ENCODE peak calls at places on chromosomes 13 and 19, in four cellular contexts. J, D, U and F are unnamed samples.

GRCh38 chr19:16258440-16258903 is 60.8 kb downstream of the AP1M1 start:
- DNase-seq in J (peak; percentile 86), D (no peak), U (peak; percentile 50), F (no peak)

GRCh38 chr13:73223372-73223781 is 164.6 kb downstream of the KLF5 start:
- DNase-seq in J (no peak), D (no peak), U (no peak), F (no peak)

GRCh38 chr13:29543230-29544215 is 52.0 kb downstream of the SLC7A1 start:
- DNase-seq in J (no peak), D (no peak), U (no peak), F (no peak)

GRCh38 chr19:5394907-5395505 is 54.4 kb upstream of the PTPRS start:
- DNase-seq in J (no peak), D (no peak), U (no peak), F (no peak)

GRCh38 chr13:30241537-30241936 is 65.8 kb downstream of the KATNAL1 start:
- DNase-seq in J (no peak), D (no peak), U (no peak), F (no peak)

GRCh38 chr13:98273824-98274786 is 97.0 kb upstream of the RNF113B start:
- DNase-seq in J (no peak), D (no peak), U (no peak), F (no peak)

GRCh38 chr13:79626924-79627323 is 146.0 kb downstream of the NDFIP2 start:
- DNase-seq in J (no peak), D (no peak), U (no peak), F (no peak)

GRCh38 chr19:32308436-32309077 is 36.9 kb upstream of the ZNF507 start:
- DNase-seq in J (no peak), D (no peak), U (no peak), F (no peak)

GRCh38 chr19:41362143-41362847 is 1.7 kb downstream of the B9D2 start:
- DNase-seq in J (no peak), D (no peak), U (no peak), F (no peak)

GRCh38 chr19:40798997-40799557 is at the start of gene EGLN2:
- DNase-seq in J (no peak), D (no peak), U (no peak), F (no peak)

GRCh38 chr13:74641586-74641985 is 507.4 kb upstream of the KLF12 start:
- DNase-seq in J (no peak), D (no peak), U (no peak), F (no peak)

GRCh38 chr13:75635101-75635620 is 969 bp upstream of the LMO7 start:
- DNase-seq in J (no peak), D (peak; percentile 5), U (peak; percentile 16), F (no peak)

GRCh38 chr19:39411832-39412099 is 703 bp upstream of the PLEKHG2 start:
- DNase-seq in J (peak; percentile 95), D (peak; percentile 86), U (peak; percentile 96), F (peak; percentile 90)

GRCh38 chr13:20401958-20402856 is 123.5 kb downstream of the CRYL1 start:
- DNase-seq in J (no peak), D (no peak), U (no peak), F (no peak)

GRCh38 chr13:28415994-28416411 is 78.9 kb downstream of the FLT1 start:
- DNase-seq in J (no peak), D (no peak), U (no peak), F (no peak)

GRCh38 chr19:38792250-38793111 is 3.5 kb downstream of the LGALS7B start:
- DNase-seq in J (peak; percentile 78), D (no peak), U (peak; percentile 44), F (no peak)

GRCh38 chr13:62336507-62336906 is 920.9 kb upstream of the PCDH20 start:
- DNase-seq in J (no peak), D (no peak), U (no peak), F (no peak)

GRCh38 chr13:62331384-62331783 is 915.7 kb upstream of the PCDH20 start:
- DNase-seq in J (no peak), D (no peak), U (no peak), F (no peak)

GRCh38 chr13:62337109-62337880 is 921.6 kb upstream of the PCDH20 start:
- DNase-seq in J (no peak), D (no peak), U (no peak), F (no peak)

DNA sequence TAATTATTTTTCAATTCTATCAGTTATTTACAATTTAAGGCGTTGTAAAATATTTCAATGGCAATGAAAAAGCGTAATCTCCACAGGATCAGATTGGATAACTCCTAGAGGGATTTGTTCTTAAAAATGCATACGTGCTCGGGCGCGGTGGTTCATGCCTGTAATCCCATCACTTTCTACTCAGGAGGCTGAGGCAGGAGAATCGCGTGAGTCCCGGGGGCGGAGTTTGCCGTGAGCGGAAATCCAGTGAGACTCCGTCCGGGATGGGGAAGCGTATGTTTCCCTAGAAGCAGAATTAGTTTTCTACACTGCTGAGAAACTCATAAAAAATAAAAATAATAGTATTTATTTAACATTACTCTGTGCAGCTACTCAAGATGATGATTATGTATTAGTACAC is 917.8 kb upstream of the PCDH20 start:
- DNase-seq in J (no peak), D (no peak), U (no peak), F (no peak)
- H3K4me3 ChIP-seq in J (no peak overlapping the region), D (no peak overlapping the region), U (no peak overlapping the region), F (no peak overlapping the region)

DNA sequence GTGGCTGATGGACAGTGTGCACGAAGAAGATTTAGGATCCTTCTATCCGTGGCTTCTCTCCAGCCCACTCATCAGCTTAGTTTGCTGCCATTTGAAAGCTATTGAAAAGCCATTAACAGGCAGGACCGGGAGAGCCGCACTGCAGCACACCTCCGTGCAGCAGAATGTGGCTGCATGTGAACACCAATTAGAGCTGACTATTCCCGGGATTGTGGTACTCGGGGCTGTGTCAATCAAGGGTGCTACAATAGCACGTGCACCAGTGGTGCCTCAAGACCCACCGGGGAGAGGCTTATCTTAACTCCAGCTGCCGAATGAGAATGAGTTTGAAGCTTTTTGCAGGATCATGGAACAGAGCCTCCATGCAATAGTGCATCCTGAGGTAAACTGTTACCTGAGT is at the start of gene MYO16:
- DNase-seq in J (no peak), D (no peak), U (no peak), F (no peak)
- H3K27me3 ChIP-seq in J (no peaks in the 10 kb centered on the region), D (no peaks in the 10 kb centered on the region), U (no peaks in the 10 kb centered on the region), F (no peaks in the 10 kb centered on the region)

GRCh38 chr19:10747271-10747670 is 29.4 kb downstream of the DNM2 start:
- DNase-seq in J (no peak), D (no peak), U (no peak), F (no peak)
- H3K4me1 ChIP-seq in J (peaks cover 50% of the 10 kb centered on the region), D (peaks cover 15% of the 10 kb centered on the region), U (no peaks in the 10 kb centered on the region), F (peaks cover 28% of the 10 kb centered on the region)

DNA sequence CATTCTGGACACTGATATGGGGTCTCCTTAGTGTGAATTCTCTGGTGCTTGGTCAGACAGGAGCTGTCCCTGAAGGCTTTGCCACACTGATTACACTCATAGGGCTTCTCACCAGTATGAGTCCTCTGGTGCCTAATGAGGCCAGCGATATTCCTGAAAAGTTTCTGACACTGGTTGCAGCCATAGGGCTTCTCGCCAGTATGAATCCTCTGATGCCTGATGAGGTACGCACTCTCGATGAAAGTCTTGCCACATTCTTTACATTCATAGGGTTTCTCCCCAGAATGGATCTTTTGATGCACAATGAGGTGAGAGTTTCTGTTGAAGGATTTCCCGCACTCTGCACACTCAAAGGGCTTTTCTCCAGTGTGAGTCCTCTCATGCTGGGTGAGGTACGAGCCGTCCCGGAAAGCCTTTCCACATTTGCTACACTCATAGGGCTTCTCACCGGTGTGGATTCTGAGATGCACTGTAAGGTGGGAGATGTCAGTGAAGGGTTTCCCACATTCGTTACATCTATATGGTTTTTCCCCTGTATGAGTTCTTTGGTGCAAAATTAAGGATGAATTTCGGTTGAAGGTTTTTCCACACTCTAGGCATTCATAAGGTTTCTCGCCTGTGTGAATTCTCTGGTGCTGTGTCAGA is 22.4 kb downstream of the ZNF329 start:
- DNase-seq in J (no peak), D (no peak), U (no peak), F (no peak)
- H3K4me3 ChIP-seq in J (no peak overlapping the region), D (peak overlapping the region; percentile 14), U (no peak overlapping the region), F (peak overlapping the region; percentile 29)

GRCh38 chr13:113859311-113860050 is 4.4 kb downstream of the GAS6 start:
- DNase-seq in J (no peak), D (no peak), U (no peak), F (no peak)
- H3K27me3 ChIP-seq in J (no peaks in the 10 kb centered on the region), D (peaks cover 14% of the 10 kb centered on the region), U (no peaks in the 10 kb centered on the region), F (no peaks in the 10 kb centered on the region)

GRCh38 chr13:109253316-109253715 is 533.1 kb downstream of the IRS2 start:
- DNase-seq in J (no peak), D (no peak), U (no peak), F (no peak)
- H3K4me1 ChIP-seq in J (no peaks in the 10 kb centered on the region), D (no peaks in the 10 kb centered on the region), U (no peaks in the 10 kb centered on the region), F (no peaks in the 10 kb centered on the region)

GRCh38 chr19:2719910-2720776 is 1.0 kb downstream of the DIRAS1 start:
- DNase-seq in J (no peak), D (no peak), U (no peak), F (no peak)
- H3K4me3 ChIP-seq in J (peak overlapping the region; percentile 34), D (no peak overlapping the region), U (peak overlapping the region; percentile 32), F (peak overlapping the region; percentile 42)

GRCh38 chr13:111587249-111587648 is 266.8 kb downstream of the TEX29 start:
- DNase-seq in J (no peak), D (no peak), U (no peak), F (no peak)

GRCh38 chr13:111586291-111586690 is 265.8 kb downstream of the TEX29 start:
- DNase-seq in J (no peak), D (no peak), U (no peak), F (no peak)

GRCh38 chr13:111589992-111590391 is 269.6 kb downstream of the TEX29 start:
- DNase-seq in J (no peak), D (no peak), U (no peak), F (no peak)

GRCh38 chr13:111589321-111589720 is 268.9 kb downstream of the TEX29 start:
- DNase-seq in J (no peak), D (no peak), U (no peak), F (no peak)

GRCh38 chr13:111584101-111584500 is 263.7 kb downstream of the TEX29 start:
- DNase-seq in J (no peak), D (no peak), U (no peak), F (no peak)
- H3K27me3 ChIP-seq in J (no peaks in the 10 kb centered on the region), D (no peaks in the 10 kb centered on the region), U (no peaks in the 10 kb centered on the region), F (no peaks in the 10 kb centered on the region)

DNA sequence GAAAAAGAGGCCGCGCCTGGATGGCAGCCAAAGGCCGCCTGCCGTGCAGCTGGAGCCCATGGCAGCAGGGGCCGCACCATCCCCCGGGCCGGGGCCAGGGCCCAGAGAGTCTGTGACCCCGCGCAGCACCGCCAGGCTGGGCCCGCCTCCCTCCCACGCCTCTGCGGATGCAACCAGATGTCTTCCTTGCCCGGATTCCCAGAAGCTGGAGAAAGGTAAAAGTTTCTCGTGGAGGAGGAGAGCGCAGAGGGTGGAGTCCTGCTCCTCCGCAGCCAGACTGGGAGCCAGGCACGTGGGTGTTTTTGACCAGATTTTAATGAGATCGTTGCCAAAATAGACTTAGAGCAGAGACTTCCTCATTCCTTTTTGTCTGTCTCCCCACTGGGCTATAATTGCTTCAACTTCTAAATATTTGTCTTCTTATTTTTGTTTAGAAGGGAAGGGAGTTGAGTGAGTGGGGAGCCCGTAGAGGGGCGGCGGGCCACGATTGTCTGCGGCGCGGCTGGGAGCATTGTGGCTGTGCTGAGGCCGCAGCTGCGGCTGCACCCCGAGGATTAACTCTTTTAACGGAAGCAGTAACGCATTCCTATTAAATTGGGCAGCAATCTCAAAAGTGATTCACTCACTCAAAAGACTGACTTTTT is 22.8 kb upstream of the NDUFS7 start:
- DNase-seq in J (peak; percentile 76), D (no peak), U (no peak), F (no peak)
- H3K4me1 ChIP-seq in J (peaks cover 17% of the 10 kb centered on the region), D (peaks cover 7% of the 10 kb centered on the region), U (no peaks in the 10 kb centered on the region), F (peaks cover 57% of the 10 kb centered on the region)